ENCODE peak calls at places on chromosomes 6 and 20, in nine cellular contexts. P, I, O, K, F, G, Y, N and D are unnamed samples.

GRCh38 chr20:35058184-35058583 is 34.4 kb downstream of the TRPC4AP start:
- DNase-seq in N (no peak), Y (no peak), O (no peak), K (no peak), F (no peak), P (no peak), G (no peak), I (no peak), D (no peak)

GRCh38 chr6:27096834-27097511 is 150.5 kb upstream of the PRSS16 start:
- DNase-seq in G (peak; percentile 90), K (peak; percentile 26), I (no peak), O (no peak), N (no peak), F (peak; percentile 55), P (peak; percentile 52), Y (peak; percentile 72), D (peak; percentile 24)

GRCh38 chr6:29517245-29517644 is 29.5 kb upstream of the MAS1L start:
- DNase-seq in I (no peak), Y (no peak), O (no peak), K (no peak), N (no peak), G (no peak), P (no peak), F (no peak), D (no peak)

GRCh38 chr6:168985705-168986104 is 267.9 kb downstream of the THBS2 start:
- DNase-seq in G (no peak), F (no peak), N (no peak), K (no peak), P (no peak), O (no peak), I (no peak), Y (no peak), D (no peak)

GRCh38 chr6:41648070-41648585 is 9.9 kb downstream of the MDFI start:
- DNase-seq in N (no peak), K (no peak), Y (no peak), P (no peak), G (no peak), I (no peak), O (no peak), F (no peak), D (no peak)

GRCh38 chr6:37546141-37546871 is 46.6 kb upstream of the CCDC167 start:
- DNase-seq in O (no peak), F (no peak), G (no peak), Y (no peak), K (no peak), P (no peak), N (no peak), I (no peak), D (no peak)

GRCh38 chr6:17456711-17457110 is 63.3 kb downstream of the CAP2 start:
- DNase-seq in I (no peak), K (no peak), G (no peak), N (no peak), Y (no peak), P (no peak), O (no peak), F (no peak), D (no peak)

GRCh38 chr6:15861486-15861885 is 198.7 kb upstream of the DTNBP1 start:
- DNase-seq in I (no peak), G (no peak), K (no peak), Y (no peak), P (no peak), O (no peak), N (no peak), F (no peak), D (no peak)

GRCh38 chr20:3863317-3863716 is 16.7 kb downstream of the MAVS start:
- DNase-seq in N (no peak), I (no peak), G (no peak), Y (no peak), K (no peak), F (no peak), O (no peak), P (no peak), D (peak; percentile 54)

GRCh38 chr20:25470045-25470444 is 62.6 kb downstream of the GINS1 start:
- DNase-seq in I (no peak), N (peak; percentile 32), P (no peak), Y (peak; percentile 34), G (peak; percentile 19), F (no peak), K (peak; percentile 8), O (no peak), D (peak; percentile 67)

GRCh38 chr6:133951881-133952814 is 876 bp upstream of the TBPL1 start:
- DNase-seq in F (peak; percentile 72), Y (peak; percentile 82), G (peak; percentile 80), K (peak; percentile 49), O (no peak), N (peak; percentile 71), I (peak; percentile 65), P (peak; percentile 78), D (peak; percentile 82)

GRCh38 chr6:21856096-21856825 is 262.7 kb downstream of the SOX4 start:
- DNase-seq in K (no peak), P (no peak), I (no peak), Y (peak; percentile 79), F (peak; percentile 77), G (peak; percentile 53), N (no peak), O (no peak), D (no peak)

GRCh38 chr20:4490595-4491280 is 231.0 kb upstream of the PRND start:
- DNase-seq in N (no peak), I (no peak), O (no peak), P (no peak), K (no peak), Y (peak; percentile 55), G (no peak), F (peak; percentile 81), D (no peak)

GRCh38 chr6:8174571-8174970 is 72.2 kb upstream of the EEF1E1 start:
- DNase-seq in F (no peak), Y (no peak), P (no peak), O (no peak), N (no peak), K (no peak), G (no peak), I (no peak), D (no peak)

GRCh38 chr6:106098383-106099234 is 12.5 kb downstream of the PRDM1 start:
- DNase-seq in P (no peak), N (peak; percentile 71), I (no peak), F (peak; percentile 58), Y (peak; percentile 83), O (no peak), G (peak; percentile 68), K (peak; percentile 38), D (peak; percentile 89)

GRCh38 chr20:62346398-62347150 is 20.5 kb downstream of the LAMA5 start:
- DNase-seq in I (no peak), Y (no peak), G (no peak), O (no peak), F (no peak), K (no peak), P (no peak), N (no peak), D (no peak)

GRCh38 chr6:64672651-64673050 is 1034.4 kb downstream of the EYS start:
- DNase-seq in G (no peak), F (no peak), K (no peak), I (no peak), Y (no peak), O (no peak), P (no peak), N (no peak), D (no peak)
- TF ChIP-seq CTCF in G (no peak), F (no peak), K (no peak), I (no peak), Y (no peak), O (no peak), P (no peak), N (no peak), D (no peak)

GRCh38 chr6:40393641-40394040 is 193.5 kb downstream of the LRFN2 start:
- DNase-seq in Y (no peak), N (no peak), P (no peak), F (no peak), G (no peak), O (no peak), K (no peak), I (no peak), D (no peak)
- H3K4me3 ChIP-seq in Y (no peak overlapping the region), N (no peak overlapping the region), P (no peak overlapping the region), F (no peak overlapping the region), G (no peak overlapping the region), O (no peak overlapping the region), K (no peak overlapping the region), I (no peak overlapping the region), D (no peak overlapping the region)

DNA sequence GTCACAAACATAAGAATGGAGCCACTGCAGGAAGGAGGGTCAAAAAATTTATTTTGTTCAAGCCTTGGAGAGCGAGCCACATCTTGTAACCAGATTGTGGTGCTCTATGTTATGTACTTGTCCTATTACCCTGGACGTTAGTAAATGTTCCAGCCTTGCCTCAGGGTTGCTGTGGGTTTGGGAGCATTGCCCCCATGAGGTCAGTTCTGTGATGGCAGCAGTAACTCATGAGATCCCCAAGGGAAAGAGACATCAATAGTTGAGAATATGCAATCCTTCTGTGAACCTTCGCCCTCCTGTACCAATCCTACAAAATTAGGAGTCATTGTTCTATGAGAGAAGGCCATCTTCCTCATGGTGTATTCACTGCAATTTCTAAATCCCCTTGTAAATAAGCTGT is 16.4 kb upstream of the CFAP206 start:
- DNase-seq in Y (peak; percentile 17), K (peak; percentile 19), P (no peak), F (peak; percentile 39), I (no peak), G (peak; percentile 19), N (peak; percentile 52), O (no peak), D (peak; percentile 58)
- TF ChIP-seq CTCF in Y (peak; percentile 34), K (peak; percentile 52), P (no peak), F (peak; percentile 51), I (no peak), G (peak; percentile 64), N (peak; percentile 49), O (no peak), D (peak; percentile 57)

GRCh38 chr20:22577515-22578220 is 6.7 kb downstream of the FOXA2 start:
- DNase-seq in F (no peak), O (no peak), N (no peak), I (no peak), G (no peak), Y (no peak), P (no peak), K (no peak), D (no peak)
- H3K4me3 ChIP-seq in F (no peak overlapping the region), O (no peak overlapping the region), N (no peak overlapping the region), I (no peak overlapping the region), G (no peak overlapping the region), Y (no peak overlapping the region), P (no peak overlapping the region), K (no peak overlapping the region), D (no peak overlapping the region)

DNA sequence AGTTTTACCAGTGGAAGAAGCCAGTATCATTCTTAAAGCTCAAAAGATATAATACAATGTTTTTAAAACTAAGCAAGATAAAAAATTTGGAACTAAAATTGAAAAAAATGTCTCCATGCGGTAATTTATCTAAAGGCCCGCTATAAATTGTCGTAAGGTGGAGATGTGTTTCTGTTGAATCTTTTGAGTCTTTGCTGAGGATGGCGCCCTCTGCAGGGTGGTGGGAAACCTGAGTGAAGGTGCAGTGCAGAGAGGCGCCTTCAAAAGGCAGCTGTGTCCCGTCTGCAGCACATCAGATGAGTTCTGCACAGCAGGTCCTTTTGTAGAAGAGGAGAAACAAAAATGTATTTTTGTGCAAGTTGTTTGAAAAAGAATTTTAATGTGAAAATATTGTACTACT is 29.4 kb upstream of the KIF25 start:
- DNase-seq in I (no peak), G (no peak), Y (no peak), K (peak; percentile 16), P (no peak), F (no peak), O (no peak), N (no peak), D (no peak)
- TF ChIP-seq CTCF in I (no peak), G (peak; percentile 62), Y (peak; percentile 15), K (peak; percentile 40), P (no peak), F (peak; percentile 25), O (peak; percentile 9), N (no peak), D (peak; percentile 25)

GRCh38 chr6:73699656-73700055 is 3.7 kb downstream of the CD109 start:
- DNase-seq in K (no peak), I (no peak), N (no peak), G (no peak), O (no peak), F (no peak), Y (no peak), P (no peak), D (no peak)
- H3K4me3 ChIP-seq in K (no peak overlapping the region), I (no peak overlapping the region), N (no peak overlapping the region), G (no peak overlapping the region), O (no peak overlapping the region), F (no peak overlapping the region), Y (no peak overlapping the region), P (no peak overlapping the region), D (no peak overlapping the region)